ENCODE peak calls at places on chromosome 22, in five cellular contexts. One of them, this sample, is unnamed.

GRCh38 chr22:26174280-26174679 is 5.0 kb downstream of the SEZ6L start:
- DNase-seq in PC-3: peak; percentile 1
- DNase-seq in cardiac fibroblast: no peak
- DNase-seq in A549: peak; percentile 0
- DNase-seq in brain microvascular endothelial cell: no peak
- DNase-seq in this sample: no peak

GRCh38 chr22:38674888-38675287 is 6.9 kb upstream of the TOMM22 start:
- DNase-seq in brain microvascular endothelial cell: no peak
- DNase-seq in A549: no peak
- DNase-seq in cardiac fibroblast: no peak
- DNase-seq in PC-3: no peak
- DNase-seq in this sample: no peak

GRCh38 chr22:31022516-31022915 is 53.5 kb downstream of the TUG1 start:
- DNase-seq in PC-3: no peak
- DNase-seq in brain microvascular endothelial cell: no peak
- DNase-seq in A549: no peak
- DNase-seq in cardiac fibroblast: no peak
- DNase-seq in this sample: no peak

GRCh38 chr22:33819743-33820142 is 100.5 kb downstream of the LARGE1 start:
- DNase-seq in PC-3: no peak
- DNase-seq in A549: no peak
- DNase-seq in cardiac fibroblast: no peak
- DNase-seq in brain microvascular endothelial cell: no peak
- DNase-seq in this sample: no peak

GRCh38 chr22:46528121-46528610 is 9.3 kb downstream of the CELSR1 start:
- DNase-seq in cardiac fibroblast: peak; percentile 72
- DNase-seq in PC-3: peak; percentile 94
- DNase-seq in brain microvascular endothelial cell: peak; percentile 93
- DNase-seq in A549: peak; percentile 84
- DNase-seq in this sample: no peak

GRCh38 chr22:23289851-23290724 is 109.8 kb downstream of the BCR start:
- DNase-seq in cardiac fibroblast: peak; percentile 63
- DNase-seq in A549: peak; percentile 69
- DNase-seq in brain microvascular endothelial cell: peak; percentile 35
- DNase-seq in PC-3: peak; percentile 56
- DNase-seq in this sample: no peak

GRCh38 chr22:27370281-27370680 is 431.3 kb downstream of the MN1 start:
- DNase-seq in A549: no peak
- DNase-seq in PC-3: no peak
- DNase-seq in brain microvascular endothelial cell: no peak
- DNase-seq in cardiac fibroblast: no peak
- DNase-seq in this sample: no peak

GRCh38 chr22:28822930-28823481 is 22.6 kb upstream of the XBP1 start:
- DNase-seq in PC-3: no peak
- DNase-seq in brain microvascular endothelial cell: no peak
- DNase-seq in A549: no peak
- DNase-seq in cardiac fibroblast: no peak
- DNase-seq in this sample: no peak

GRCh38 chr22:30874431-30875370 is 93.9 kb downstream of the MORC2 start:
- DNase-seq in cardiac fibroblast: no peak
- DNase-seq in A549: no peak
- DNase-seq in PC-3: no peak
- DNase-seq in brain microvascular endothelial cell: no peak
- DNase-seq in this sample: no peak

GRCh38 chr22:23256986-23257888 is 76.9 kb downstream of the BCR start:
- DNase-seq in cardiac fibroblast: peak; percentile 62
- DNase-seq in A549: no peak
- DNase-seq in brain microvascular endothelial cell: no peak
- DNase-seq in PC-3: no peak
- DNase-seq in this sample: no peak

GRCh38 chr22:37563153-37564081 is 3.1 kb downstream of the CDC42EP1 start:
- DNase-seq in A549: peak; percentile 73
- DNase-seq in PC-3: peak; percentile 92
- DNase-seq in cardiac fibroblast: peak; percentile 97
- DNase-seq in brain microvascular endothelial cell: peak; percentile 96
- DNase-seq in this sample: peak; percentile 83

GRCh38 chr22:28023036-28023435 is 104.0 kb upstream of the PITPNB start:
- DNase-seq in PC-3: no peak
- DNase-seq in cardiac fibroblast: no peak
- DNase-seq in brain microvascular endothelial cell: no peak
- DNase-seq in A549: no peak
- DNase-seq in this sample: no peak

GRCh38 chr22:29427176-29427760 is 11.1 kb upstream of the RFPL1 start:
- DNase-seq in A549: no peak
- DNase-seq in brain microvascular endothelial cell: no peak
- DNase-seq in cardiac fibroblast: no peak
- DNase-seq in PC-3: no peak
- DNase-seq in this sample: no peak

GRCh38 chr22:37324340-37325023 is 42.2 kb downstream of the CYTH4 start:
- DNase-seq in cardiac fibroblast: no peak
- DNase-seq in brain microvascular endothelial cell: no peak
- DNase-seq in A549: no peak
- DNase-seq in PC-3: no peak
- DNase-seq in this sample: no peak

GRCh38 chr22:42432020-42432596 is at the start of gene NFAM1:
- DNase-seq in cardiac fibroblast: no peak
- DNase-seq in PC-3: no peak
- DNase-seq in A549: no peak
- DNase-seq in brain microvascular endothelial cell: no peak
- DNase-seq in this sample: no peak

GRCh38 chr22:47918936-47919505 is 1156.6 kb downstream of the TBC1D22A start:
- DNase-seq in brain microvascular endothelial cell: no peak
- DNase-seq in cardiac fibroblast: no peak
- DNase-seq in PC-3: no peak
- DNase-seq in A549: no peak
- DNase-seq in this sample: no peak

GRCh38 chr22:25028841-25029141 is 76.3 kb downstream of the KIAA1671 start:
- DNase-seq in cardiac fibroblast: no peak
- DNase-seq in brain microvascular endothelial cell: no peak
- DNase-seq in PC-3: no peak
- DNase-seq in A549: no peak
- DNase-seq in this sample: no peak
- TF ChIP-seq CTCF in cardiac fibroblast: no peak
- TF ChIP-seq CTCF in brain microvascular endothelial cell: no peak
- TF ChIP-seq CTCF in PC-3: peak; percentile 15
- TF ChIP-seq CTCF in A549: no peak
- TF ChIP-seq CTCF in this sample: no peak

GRCh38 chr22:19719055-19719482 is 4.3 kb upstream of the GP1BB start:
- DNase-seq in cardiac fibroblast: no peak
- DNase-seq in A549: no peak
- DNase-seq in PC-3: no peak
- DNase-seq in brain microvascular endothelial cell: no peak
- DNase-seq in this sample: no peak

GRCh38 chr22:19720999-19721485 is 2.3 kb upstream of the GP1BB start:
- DNase-seq in cardiac fibroblast: no peak
- DNase-seq in A549: no peak
- DNase-seq in PC-3: no peak
- DNase-seq in brain microvascular endothelial cell: no peak
- DNase-seq in this sample: no peak

GRCh38 chr22:19718255-19719054 is 4.2 kb downstream of the SEPTIN5 start:
- DNase-seq in cardiac fibroblast: no peak
- DNase-seq in brain microvascular endothelial cell: no peak
- DNase-seq in PC-3: no peak
- DNase-seq in A549: no peak
- DNase-seq in this sample: no peak

GRCh38 chr22:19720150-19720827 is 3.0 kb upstream of the GP1BB start:
- DNase-seq in brain microvascular endothelial cell: no peak
- DNase-seq in PC-3: no peak
- DNase-seq in cardiac fibroblast: no peak
- DNase-seq in A549: no peak
- DNase-seq in this sample: no peak

GRCh38 chr22:19719488-19720021 is 3.8 kb upstream of the GP1BB start:
- DNase-seq in A549: no peak
- DNase-seq in cardiac fibroblast: no peak
- DNase-seq in brain microvascular endothelial cell: no peak
- DNase-seq in PC-3: no peak
- DNase-seq in this sample: no peak
- H3K4me3 ChIP-seq in A549: no peak overlapping the region
- H3K4me3 ChIP-seq in cardiac fibroblast: no peak overlapping the region
- H3K4me3 ChIP-seq in brain microvascular endothelial cell: no peak overlapping the region
- H3K4me3 ChIP-seq in PC-3: no peak overlapping the region
- H3K4me3 ChIP-seq in this sample: no peak overlapping the region

DNA sequence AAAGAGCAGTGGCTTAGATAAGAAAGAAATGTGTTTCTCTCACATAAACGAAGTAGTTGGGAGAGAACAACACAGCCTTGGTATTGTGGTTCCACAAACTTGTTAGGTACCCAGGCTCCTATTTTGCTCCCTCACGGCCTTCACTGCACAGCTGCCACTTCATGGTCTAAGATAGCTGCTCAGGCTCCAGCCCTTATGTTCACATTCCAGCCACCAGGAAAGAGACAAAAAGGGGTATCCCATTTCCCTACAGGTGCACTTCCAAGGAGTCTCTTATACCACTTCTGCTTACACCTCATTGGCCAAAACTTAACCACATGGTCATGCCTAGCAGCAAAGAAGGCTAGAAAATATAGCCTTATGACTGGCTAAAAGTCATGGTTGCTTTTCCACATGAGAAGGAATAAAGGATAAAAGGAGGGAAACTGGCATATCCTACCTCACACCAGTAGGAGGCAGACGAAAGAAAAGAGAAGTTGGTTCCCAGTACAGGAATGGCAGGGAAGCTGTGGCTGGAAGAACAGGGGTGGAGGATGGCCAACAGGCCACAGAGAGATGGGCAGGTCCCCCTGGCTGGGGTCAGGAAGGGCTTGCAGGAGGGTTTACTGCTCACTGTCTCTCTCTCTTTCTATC is 5.4 kb upstream of the HDHD5 start:
- DNase-seq in A549: peak; percentile 21
- DNase-seq in PC-3: no peak
- DNase-seq in cardiac fibroblast: peak; percentile 5
- DNase-seq in brain microvascular endothelial cell: no peak
- DNase-seq in this sample: no peak
- TF ChIP-seq CTCF in A549: no peak
- TF ChIP-seq CTCF in PC-3: peak; percentile 34
- TF ChIP-seq CTCF in cardiac fibroblast: peak; percentile 40
- TF ChIP-seq CTCF in brain microvascular endothelial cell: peak; percentile 23
- TF ChIP-seq CTCF in this sample: peak; percentile 31

GRCh38 chr22:50112151-50113118 is 22.6 kb downstream of the MOV10L1 start:
- DNase-seq in A549: no peak
- DNase-seq in cardiac fibroblast: peak; percentile 90
- DNase-seq in PC-3: peak; percentile 25
- DNase-seq in brain microvascular endothelial cell: peak; percentile 85
- DNase-seq in this sample: no peak

GRCh38 chr22:50115693-50116092 is 25.9 kb downstream of the MOV10L1 start:
- DNase-seq in PC-3: peak; percentile 80
- DNase-seq in cardiac fibroblast: peak; percentile 75
- DNase-seq in A549: no peak
- DNase-seq in brain microvascular endothelial cell: no peak
- DNase-seq in this sample: no peak

GRCh38 chr22:50111056-50111455 is 21.2 kb downstream of the MOV10L1 start:
- DNase-seq in A549: no peak
- DNase-seq in PC-3: no peak
- DNase-seq in brain microvascular endothelial cell: no peak
- DNase-seq in cardiac fibroblast: no peak
- DNase-seq in this sample: no peak

GRCh38 chr22:50117168-50117762 is 27.5 kb downstream of the MOV10L1 start:
- DNase-seq in PC-3: no peak
- DNase-seq in A549: no peak
- DNase-seq in cardiac fibroblast: no peak
- DNase-seq in brain microvascular endothelial cell: no peak
- DNase-seq in this sample: no peak

GRCh38 chr22:50114221-50114981 is 24.6 kb downstream of the MOV10L1 start:
- DNase-seq in A549: no peak
- DNase-seq in brain microvascular endothelial cell: peak; percentile 49
- DNase-seq in PC-3: peak; percentile 42
- DNase-seq in cardiac fibroblast: peak; percentile 89
- DNase-seq in this sample: peak; percentile 77
- H3K4me3 ChIP-seq in A549: no peak overlapping the region
- H3K4me3 ChIP-seq in brain microvascular endothelial cell: peak overlapping the region; percentile 36
- H3K4me3 ChIP-seq in PC-3: no peak overlapping the region
- H3K4me3 ChIP-seq in cardiac fibroblast: peak overlapping the region; percentile 53
- H3K4me3 ChIP-seq in this sample: peak overlapping the region; percentile 26

This sample was measured in astrocyte of the cerebellum.